ENCODE peak calls at places on chromosomes 16 and 17, in five cellular contexts. S is lower leg skin, M is cardiac muscle cell, N is lung, P is AG04450. E is an unnamed sample.

GRCh38 chr16:12576878-12577277 is 226.8 kb downstream of the CPPED1 start:
- DNase-seq in N (no peak), S (peak), M (no peak), P (no peak), E (no peak)

GRCh38 chr17:56358651-56359050 is 205.4 kb downstream of the ANKFN1 start:
- DNase-seq in S (no peak), M (no peak), P (no peak), N (no peak), E (no peak)

GRCh38 chr16:16038950-16039349 is 89.5 kb downstream of the ABCC1 start:
- DNase-seq in P (no peak), M (no peak), S (no peak), N (no peak), E (no peak)

GRCh38 chr17:60577147-60577925 is 22.7 kb upstream of the PPM1D start:
- DNase-seq in P (no peak), S (peak), M (no peak), N (no peak), E (no peak)

GRCh38 chr16:68644715-68645493 is at the start of gene CDH3:
- DNase-seq in S (peak), N (peak), M (peak), P (no peak), E (no peak)

GRCh38 chr17:42421479-42422332 is 1.4 kb downstream of the CAVIN1 start:
- DNase-seq in M (peak), P (no peak), S (no peak), N (peak), E (no peak)

GRCh38 chr17:77096570-77097214 is 44.1 kb upstream of the SEC14L1 start:
- DNase-seq in S (no peak), P (no peak), M (peak), N (no peak), E (no peak)

GRCh38 chr16:31876955-31877828 is 3.6 kb downstream of the ZNF267 start:
- DNase-seq in P (peak), M (no peak), S (no peak), N (no peak), E (peak)

GRCh38 chr16:12096162-12096781 is 119.7 kb downstream of the SNX29 start:
- DNase-seq in S (no peak), P (no peak), N (no peak), M (no peak), E (no peak)

GRCh38 chr17:80071116-80071980 is 30.0 kb upstream of the GAA start:
- DNase-seq in S (no peak), M (no peak), P (no peak), N (peak), E (no peak)

DNA sequence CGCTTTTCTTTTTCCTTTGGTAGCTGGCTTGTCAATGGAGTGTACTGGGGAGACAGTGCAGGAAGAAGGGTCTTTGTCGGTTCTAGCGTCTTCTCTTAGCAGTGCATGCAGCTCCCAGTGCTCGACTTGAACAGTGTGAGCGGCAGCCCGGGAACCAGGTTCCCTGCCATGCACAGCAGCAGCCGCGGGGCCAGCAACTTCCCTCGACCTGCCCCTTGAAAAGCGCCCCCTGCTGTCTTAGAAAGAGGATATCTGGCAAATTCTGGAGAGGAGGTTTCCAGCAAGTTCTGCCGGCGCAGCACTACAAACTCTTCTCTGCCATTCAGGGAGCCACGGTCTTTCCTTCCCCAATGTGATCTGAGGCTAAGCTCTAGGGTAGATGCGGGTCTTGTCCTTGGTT is 451.5 kb downstream of the PMP22 start:
- DNase-seq in P (no peak), S (no peak), M (peak), N (no peak), E (no peak)
- TF ChIP-seq CTCF in P (no peak), S (no peak), M (peak), N (no peak), E (no peak)

DNA sequence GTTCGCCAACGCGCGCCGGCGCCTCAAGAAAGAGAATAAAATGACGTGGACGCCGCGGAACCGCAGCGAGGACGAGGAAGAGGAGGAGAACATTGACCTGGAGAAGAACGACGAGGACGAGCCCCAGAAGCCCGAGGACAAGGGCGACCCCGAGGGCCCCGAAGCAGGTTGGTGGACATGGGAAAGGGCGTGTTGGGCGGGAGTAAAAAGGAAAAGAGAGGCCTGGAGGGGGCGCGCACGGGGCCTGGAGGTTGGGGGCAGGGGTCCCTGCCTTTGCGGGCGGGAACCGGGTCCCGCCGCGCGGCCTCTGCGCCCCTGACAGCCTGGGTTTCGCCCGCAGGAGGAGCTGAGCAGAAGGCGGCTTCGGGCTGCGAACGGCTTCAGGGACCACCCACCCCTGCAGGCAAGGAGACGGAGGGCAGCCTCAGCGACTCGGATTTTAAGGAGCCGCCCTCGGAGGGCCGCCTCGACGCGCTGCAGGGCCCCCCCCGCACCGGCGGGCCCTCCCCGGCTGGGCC is 2.1 kb downstream of the IRX5 start:
- DNase-seq in P (no peak), M (peak), S (no peak), N (no peak), E (no peak)
- H3K4me3 ChIP-seq in P (no peak), M (peak), S (peak), N (peak), E (no peak)

GRCh38 chr17:64774888-64775600 is 112.9 kb upstream of the SMURF2 start:
- DNase-seq in P (no peak), S (peak), M (no peak), N (no peak), E (no peak)

GRCh38 chr17:64773386-64773835 is 111.3 kb upstream of the SMURF2 start:
- DNase-seq in S (peak), N (no peak), M (no peak), P (no peak), E (no peak)

GRCh38 chr17:64775701-64776570 is 113.8 kb upstream of the SMURF2 start:
- DNase-seq in M (no peak), S (peak), P (no peak), N (no peak), E (no peak)

GRCh38 chr17:64772845-64773299 is 110.8 kb upstream of the SMURF2 start:
- DNase-seq in P (no peak), N (no peak), M (no peak), S (peak), E (no peak)

GRCh38 chr17:64773836-64774761 is 112.0 kb upstream of the SMURF2 start:
- DNase-seq in M (peak), N (peak), P (peak), S (peak), E (peak)
- TF ChIP-seq CTCF in M (peak), N (no peak), P (peak), S (no peak), E (peak)

GRCh38 chr17:79052131-79052530 is 22.5 kb upstream of the ENGASE start:
- DNase-seq in M (no peak), N (no peak), S (no peak), P (no peak), E (no peak)
- H3K4me3 ChIP-seq in M (no peak), N (no peak), S (no peak), P (no peak), E (no peak)

DNA sequence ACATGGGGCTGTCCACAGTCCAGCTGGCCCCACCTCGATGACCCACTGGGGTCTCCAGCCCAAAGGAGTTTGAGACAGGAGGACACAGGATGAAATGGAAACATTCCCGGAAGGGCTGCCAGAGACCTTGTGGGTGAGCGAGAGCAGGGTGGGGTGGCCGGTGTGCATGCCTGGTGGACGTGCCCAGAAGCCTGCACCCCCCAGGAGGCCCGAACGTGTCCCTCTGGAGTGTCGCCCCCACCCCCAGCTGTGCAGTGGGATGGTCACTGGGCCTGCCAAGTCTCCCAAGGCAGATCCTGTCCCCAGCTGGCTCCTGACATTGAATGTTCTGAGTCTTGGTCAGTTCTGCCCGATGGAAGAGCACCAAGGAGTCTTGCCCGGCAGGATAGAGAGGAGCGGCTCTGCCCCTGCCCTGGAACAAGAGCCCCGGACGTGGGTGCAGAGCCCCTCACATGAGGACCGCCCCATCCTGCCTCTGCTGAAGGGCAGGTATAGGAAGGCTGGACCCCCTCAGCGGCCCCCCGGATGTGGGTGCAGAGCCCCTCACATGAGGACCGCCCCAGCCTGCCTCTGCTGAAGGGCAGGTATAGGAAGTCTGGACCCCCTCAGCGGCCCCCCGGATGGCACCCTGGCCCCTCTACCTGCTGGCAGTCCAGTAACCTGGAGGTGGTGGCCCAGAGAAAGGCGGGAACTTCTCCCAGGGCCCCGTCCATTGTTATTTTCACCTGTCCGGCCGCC is 3.1 kb upstream of the CAPN15 start:
- DNase-seq in P (no peak), N (no peak), M (no peak), S (no peak), E (no peak)
- TF ChIP-seq CTCF in P (no peak), N (no peak), M (no peak), S (no peak), E (no peak)

GRCh38 chr17:48190871-48191270 is 83.3 kb downstream of the SNX11 start:
- DNase-seq in S (no peak), N (no peak), M (no peak), P (no peak), E (no peak)

GRCh38 chr17:48194097-48194550 is 86.6 kb downstream of the SNX11 start:
- DNase-seq in M (no peak), N (no peak), P (peak), S (no peak), E (no peak)

GRCh38 chr17:48191362-48191761 is 83.8 kb downstream of the SNX11 start:
- DNase-seq in P (no peak), M (no peak), S (no peak), N (no peak), E (no peak)

GRCh38 chr17:48195910-48196309 is 88.3 kb downstream of the SNX11 start:
- DNase-seq in P (no peak), S (no peak), N (no peak), M (no peak), E (no peak)

GRCh38 chr17:48192321-48192731 is 84.8 kb downstream of the SNX11 start:
- DNase-seq in S (no peak), N (no peak), M (no peak), P (no peak), E (no peak)
- H3K4me3 ChIP-seq in S (no peak), N (no peak), M (no peak), P (no peak), E (no peak)

DNA sequence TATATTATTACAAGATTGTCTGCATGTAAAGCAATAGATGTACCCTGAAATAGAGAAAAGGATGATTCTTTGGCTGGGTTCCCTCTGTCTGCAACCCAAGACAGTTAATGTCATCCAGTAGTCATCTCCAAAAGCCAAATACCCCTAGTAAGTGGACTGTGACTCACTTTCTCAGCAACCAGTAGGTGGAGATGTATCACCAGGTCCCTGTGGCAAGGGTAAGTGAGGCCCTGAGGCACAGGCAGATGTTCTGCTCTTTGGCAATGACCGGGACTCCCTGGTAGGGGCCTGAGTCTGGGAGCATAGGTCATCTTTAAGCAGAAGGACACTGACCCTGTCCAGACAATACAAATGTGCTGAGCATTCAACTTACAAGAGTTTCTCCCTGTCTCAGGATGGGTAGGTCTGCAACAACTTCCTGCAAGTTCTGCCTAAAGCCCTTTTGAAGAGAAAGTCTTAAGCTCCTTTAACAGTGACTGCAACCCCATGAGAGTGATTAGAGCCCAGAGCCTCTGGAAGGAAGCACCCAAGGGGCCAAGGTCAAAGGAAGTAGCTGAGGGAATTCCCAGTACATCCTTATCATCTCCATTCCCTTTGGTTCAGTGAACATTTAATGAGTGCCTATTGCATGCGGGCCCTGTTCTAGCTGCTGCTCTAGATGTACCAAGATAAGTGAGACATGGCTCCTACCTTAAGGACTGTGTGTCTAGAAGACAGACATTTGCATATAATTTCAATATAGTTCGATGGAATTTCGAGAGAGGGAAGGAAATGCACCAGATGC is 31.9 kb downstream of the PMP22 start:
- DNase-seq in M (no peak), N (no peak), P (no peak), S (no peak), E (no peak)
- TF ChIP-seq CTCF in M (peak), N (no peak), P (peak), S (no peak), E (no peak)

DNA sequence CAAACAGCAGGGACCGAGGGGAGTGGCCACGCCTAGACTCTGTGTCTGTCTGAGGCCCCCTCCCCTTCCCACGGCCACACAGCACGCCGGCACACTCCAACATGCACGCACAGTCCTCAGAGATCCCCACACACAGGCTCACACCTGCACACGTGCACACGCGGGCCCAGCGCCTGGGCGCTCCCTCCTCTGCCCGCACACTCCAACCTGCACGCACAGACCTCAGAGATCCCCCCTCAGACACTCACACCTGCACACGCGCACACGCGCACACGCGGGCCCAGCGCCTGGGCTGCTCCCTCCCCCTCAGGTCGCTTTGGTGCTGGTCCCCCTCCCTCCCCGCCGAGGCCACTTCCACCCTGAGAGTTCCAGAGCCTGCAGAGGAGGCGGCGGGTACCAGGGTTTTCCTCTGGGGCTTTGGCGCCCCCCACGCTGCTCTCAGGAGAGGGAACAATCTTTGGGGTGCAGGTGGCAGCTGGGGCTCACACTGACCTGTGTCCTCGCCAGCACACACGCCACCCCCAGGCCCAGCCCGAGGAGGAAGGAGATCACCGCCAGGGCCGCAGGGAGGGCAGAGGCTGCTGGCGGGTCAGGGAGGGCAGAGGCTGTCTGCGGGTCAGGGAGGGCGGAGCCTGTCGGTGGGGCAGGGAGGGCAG is 1.6 kb downstream of the CD7 start:
- DNase-seq in P (no peak), N (no peak), M (no peak), S (no peak), E (no peak)
- H3K4me3 ChIP-seq in P (no peak), N (no peak), M (no peak), S (no peak), E (no peak)

GRCh38 chr17:206941-207560 is 25.6 kb upstream of the DOC2B start:
- DNase-seq in S (no peak), P (no peak), N (no peak), M (no peak), E (no peak)
- TF ChIP-seq CTCF in S (no peak), P (no peak), N (no peak), M (no peak), E (no peak)

DNA sequence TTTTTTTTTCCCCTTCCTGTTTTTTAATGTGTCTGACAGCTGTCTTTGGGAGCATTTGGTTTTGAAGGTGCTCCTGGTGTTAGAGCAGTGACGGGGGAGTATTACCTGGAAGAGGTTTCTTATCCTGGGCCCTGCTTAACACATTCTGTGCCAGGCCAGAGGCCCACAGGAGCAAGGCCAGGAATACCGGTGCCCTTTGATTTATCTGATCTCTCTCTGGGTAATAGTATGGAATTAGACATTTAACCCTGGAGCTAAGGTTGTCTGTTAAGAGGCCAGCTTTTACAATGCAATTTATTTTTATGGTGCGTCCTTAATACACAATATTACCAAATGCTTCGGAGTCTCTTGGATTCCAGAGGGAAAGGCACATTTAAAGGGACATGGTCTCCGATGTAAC is 37.2 kb upstream of the GSE1 start:
- DNase-seq in N (no peak), M (no peak), P (no peak), S (no peak), E (no peak)
- H3K4me3 ChIP-seq in N (no peak), M (no peak), P (no peak), S (no peak), E (no peak)